ENCODE peak calls at places on chromosomes 12 and 14, in four cellular contexts. I is sigmoid colon, A is fibroblast of lung, F is H7. G is an unnamed sample. For H3K27me3, the result is how much of the 10 kb centered on the place peaks cover.

GRCh38 chr12:54195736-54196347 is 7.1 kb upstream of the SMUG1 start:
- DNase-seq in I (no peak), A (peak), F (no peak), G (no peak)

GRCh38 chr12:104703372-104703771 is 246.6 kb downstream of the CHST11 start:
- DNase-seq in I (no peak), A (no peak), F (no peak), G (no peak)

GRCh38 chr12:54935235-54935951 is 49.2 kb downstream of the TESPA1 start:
- DNase-seq in I (no peak), A (peak), F (no peak), G (peak)

GRCh38 chr12:65885716-65886115 is 61.4 kb downstream of the HMGA2 start:
- DNase-seq in I (no peak), A (no peak), F (no peak), G (no peak)

GRCh38 chr14:51008416-51008815 is 64.1 kb upstream of the PYGL start:
- DNase-seq in I (no peak), A (no peak), F (no peak), G (no peak)

GRCh38 chr12:93060666-93061413 is 131.7 kb upstream of the EEA1 start:
- DNase-seq in I (peak), A (peak), F (peak), G (no peak)

GRCh38 chr14:31263485-31264133 is 56.0 kb upstream of the HECTD1 start:
- DNase-seq in I (peak), A (peak), F (no peak), G (peak)

GRCh38 chr12:129073157-129073915 is 220.1 kb downstream of the GLT1D1 start:
- DNase-seq in I (no peak), A (no peak), F (no peak), G (no peak)

GRCh38 chr14:102568115-102568614 is 24.3 kb upstream of the RCOR1 start:
- DNase-seq in I (no peak), A (no peak), F (peak), G (no peak)

GRCh38 chr12:110312581-110313360 is 31.7 kb downstream of the ATP2A2 start:
- DNase-seq in I (peak), A (peak), F (no peak), G (no peak)

GRCh38 chr14:29894030-29894429 is 33.6 kb downstream of the PRKD1 start:
- DNase-seq in I (no peak), A (no peak), F (no peak), G (no peak)

GRCh38 chr12:5171701-5172100 is 128.0 kb downstream of the KCNA5 start:
- DNase-seq in I (no peak), A (peak), F (peak), G (peak)

GRCh38 chr12:88578821-88579518 is 1.3 kb downstream of the KITLG start:
- DNase-seq in I (no peak), A (no peak), F (peak), G (peak)

GRCh38 chr14:52253503-52253902 is 14.0 kb upstream of the PTGDR start:
- DNase-seq in I (no peak), A (peak), F (peak), G (no peak)

GRCh38 chr12:91877461-91878230 is 268.0 kb downstream of the BTG1 start:
- DNase-seq in I (no peak), A (no peak), F (no peak), G (no peak)

GRCh38 chr12:123998344-123998941 is 25.4 kb downstream of the ZNF664 start:
- DNase-seq in I (no peak), A (no peak), F (no peak), G (no peak)

GRCh38 chr14:76227450-76228050 is 75.8 kb downstream of the GPATCH2L start:
- DNase-seq in I (no peak), A (peak), F (peak), G (no peak)

GRCh38 chr12:130139971-130140547 is 22.2 kb upstream of the FZD10 start:
- DNase-seq in I (no peak), A (no peak), F (no peak), G (no peak)

GRCh38 chr12:130136536-130136935 is 25.7 kb upstream of the FZD10 start:
- DNase-seq in I (no peak), A (no peak), F (no peak), G (no peak)

GRCh38 chr12:130137141-130138018 is 24.9 kb upstream of the FZD10 start:
- DNase-seq in I (no peak), A (no peak), F (peak), G (no peak)

GRCh38 chr12:130139541-130139940 is 22.7 kb upstream of the FZD10 start:
- DNase-seq in I (no peak), A (no peak), F (no peak), G (no peak)

DNA sequence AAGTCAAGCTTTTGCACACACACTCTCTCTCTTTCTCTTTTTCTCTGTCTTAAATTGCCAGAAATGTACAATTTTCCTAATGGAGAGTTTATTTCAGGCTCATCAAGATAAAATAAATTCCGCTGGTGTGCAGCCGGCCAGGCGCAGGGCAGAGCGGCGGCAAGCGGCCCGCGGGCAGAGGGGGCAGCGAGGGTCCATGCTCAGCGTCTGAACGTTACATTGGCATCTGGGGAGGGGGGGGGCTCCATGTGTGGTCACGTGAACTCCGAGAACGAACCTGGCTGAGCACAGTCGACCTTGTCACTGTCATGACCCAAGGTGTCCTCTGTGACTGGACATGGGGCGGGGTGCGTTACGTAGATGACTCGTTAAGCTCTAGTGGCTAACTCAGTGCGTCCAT is 23.8 kb upstream of the FZD10 start:
- DNase-seq in I (no peak), A (no peak), F (no peak), G (no peak)
- H3K27me3 ChIP-seq in I (under half), A (under half), F (under half), G (under half)

DNA sequence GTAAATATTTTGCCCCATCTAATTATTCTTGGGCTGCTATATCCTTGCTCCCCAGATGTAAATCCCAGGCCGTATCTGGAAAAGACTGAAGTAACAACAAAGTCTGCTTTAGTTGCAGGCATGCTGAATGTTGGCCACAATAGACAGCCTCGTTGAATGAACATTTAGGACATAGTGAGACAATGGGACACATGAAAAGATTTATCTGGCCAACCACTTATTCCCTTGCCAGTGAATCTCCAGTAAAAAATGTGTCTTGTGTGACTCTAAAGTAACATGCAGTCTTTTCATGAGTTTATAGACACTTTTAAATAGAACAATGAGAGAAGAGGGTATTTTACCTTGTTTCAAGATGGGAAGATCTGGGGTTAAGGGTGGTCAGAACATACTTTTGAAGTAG is 60.2 kb upstream of the STXBP6 start:
- DNase-seq in I (no peak), A (peak), F (no peak), G (no peak)
- H3K27me3 ChIP-seq in I (under half), A (under half), F (under half), G (under half)

GRCh38 chr14:75191100-75191499 is 14.7 kb upstream of the TMED10 start:
- DNase-seq in I (no peak), A (no peak), F (no peak), G (no peak)

GRCh38 chr14:75190023-75190422 is 13.6 kb upstream of the TMED10 start:
- DNase-seq in I (no peak), A (no peak), F (no peak), G (no peak)

GRCh38 chr14:75186953-75187352 is 10.5 kb upstream of the TMED10 start:
- DNase-seq in I (no peak), A (no peak), F (no peak), G (no peak)

GRCh38 chr14:75185251-75186040 is 9.0 kb upstream of the TMED10 start:
- DNase-seq in I (no peak), A (no peak), F (no peak), G (no peak)

DNA sequence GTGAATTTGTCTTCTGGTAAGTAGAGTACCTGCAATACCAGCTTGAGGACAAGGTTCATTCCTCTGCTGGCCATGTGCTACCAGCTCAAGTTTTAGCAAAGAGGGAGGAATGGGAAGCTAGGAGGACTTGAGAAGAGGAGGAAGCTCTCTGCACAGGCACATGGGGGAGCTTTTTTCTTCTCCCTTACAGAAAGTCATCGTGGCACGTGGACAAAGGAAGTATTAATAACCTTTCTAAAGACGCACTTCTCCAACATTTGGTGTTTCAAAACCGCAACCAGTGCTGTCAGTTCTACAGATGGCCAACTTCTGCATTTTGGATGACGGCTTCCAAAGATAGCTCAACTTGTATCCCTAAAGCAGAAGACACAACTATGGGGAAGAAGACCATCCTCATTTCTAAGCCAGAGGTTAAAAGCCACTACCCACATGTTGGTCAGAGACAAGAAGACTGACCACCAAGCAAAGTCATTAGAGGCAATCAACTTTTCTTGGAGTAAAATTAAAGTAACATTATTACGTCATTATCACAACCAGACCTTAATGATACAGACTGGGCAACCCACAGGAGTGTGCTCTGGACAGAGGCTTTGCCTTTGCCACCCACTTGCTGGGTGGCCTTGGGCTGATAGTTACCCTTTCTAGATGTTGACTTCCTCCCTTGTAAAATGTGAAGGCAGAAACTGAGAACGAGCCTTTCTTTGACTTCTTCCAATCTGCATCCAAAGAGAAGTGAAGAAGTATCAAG is 12.3 kb upstream of the TMED10 start:
- DNase-seq in I (no peak), A (no peak), F (no peak), G (no peak)
- H3K27me3 ChIP-seq in I (under half), A (under half), F (under half), G (under half)

DNA sequence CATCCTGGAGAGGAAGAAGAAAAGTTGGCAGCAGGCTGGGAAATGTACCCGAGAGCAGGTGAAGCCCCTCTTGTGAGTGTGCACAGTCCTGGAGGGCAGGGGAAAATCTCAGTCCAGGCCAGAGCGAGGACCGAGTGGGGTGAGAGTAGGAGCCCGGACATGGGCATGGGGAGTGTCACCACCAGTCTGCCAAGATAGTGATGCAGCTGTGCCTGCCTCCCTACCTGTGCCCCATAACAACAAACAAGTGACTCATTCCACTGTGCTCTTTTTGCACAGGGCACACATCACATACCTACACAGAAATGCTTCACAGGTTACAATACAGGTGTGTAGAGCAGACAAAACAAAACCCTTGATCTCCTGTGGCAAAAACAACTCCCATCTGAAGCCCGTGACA is 205.9 kb upstream of the PELI2 start:
- DNase-seq in I (no peak), A (no peak), F (no peak), G (no peak)
- H3K27me3 ChIP-seq in I (under half), A (under half), F (under half), G (under half)

GRCh38 chr14:99265571-99265970 is 6.4 kb downstream of the BCL11B start:
- DNase-seq in I (no peak), A (no peak), F (no peak), G (no peak)
- H3K27me3 ChIP-seq in I (half or more), A (under half), F (under half), G (under half)

GRCh38 chr12:6582959-6583358 is 14.9 kb upstream of the NOP2 start:
- DNase-seq in I (no peak), A (no peak), F (no peak), G (no peak)
- H3K27me3 ChIP-seq in I (under half), A (under half), F (under half), G (under half)